ENCODE peak calls at places on chromosomes 4 and X, in nine cellular contexts. O, Q, Z, F, D, H, V, W and A are unnamed samples.
A peak's percentile ranks its signal among the peaks of the same experiment; 100 is the strongest.

GRCh38 chrX:39677987-39678840 is 419.5 kb downstream of the BCOR start:
- DNase-seq in Q (no peak), Z (no peak), V (no peak), H (no peak), O (no peak), D (no peak), W (no peak), F (no peak), A (peak; percentile 23)

GRCh38 chrX:68508799-68509198 is 9.9 kb downstream of the YIPF6 start:
- DNase-seq in Z (peak; percentile 45), O (no peak), D (no peak), V (no peak), Q (no peak), W (no peak), F (no peak), H (no peak), A (no peak)

GRCh38 chr4:153480704-153481103 is 14.5 kb downstream of the TMEM131L start:
- DNase-seq in W (no peak), D (no peak), H (no peak), V (no peak), Z (no peak), O (no peak), Q (no peak), F (no peak), A (no peak)

GRCh38 chr4:130110760-130111159 is 1014.8 kb downstream of the C4orf33 start:
- DNase-seq in F (no peak), O (no peak), Z (peak; percentile 52), Q (no peak), H (no peak), W (no peak), V (no peak), D (no peak), A (no peak)

GRCh38 chr4:79763486-79764075 is 309.4 kb downstream of the ANTXR2 start:
- DNase-seq in V (no peak), Z (peak; percentile 18), Q (no peak), F (no peak), W (no peak), D (no peak), O (no peak), H (no peak), A (no peak)

GRCh38 chr4:41655177-41655576 is 93.3 kb downstream of the PHOX2B start:
- DNase-seq in V (no peak), Z (no peak), W (no peak), O (no peak), F (peak; percentile 6), D (no peak), H (no peak), Q (no peak), A (no peak)

GRCh38 chrX:110259065-110259559 is 58.8 kb downstream of the AMMECR1 start:
- DNase-seq in V (no peak), O (no peak), H (no peak), F (no peak), Z (no peak), Q (no peak), W (no peak), D (no peak), A (no peak)

GRCh38 chr4:148238797-148239196 is 203.4 kb downstream of the NR3C2 start:
- DNase-seq in Q (no peak), V (no peak), H (no peak), Z (no peak), O (no peak), D (no peak), F (no peak), W (no peak), A (no peak)

GRCh38 chr4:177001271-177002175 is 208.8 kb upstream of the VEGFC start:
- DNase-seq in Q (no peak), Z (no peak), W (no peak), H (no peak), O (peak; percentile 22), F (peak; percentile 65), D (no peak), V (no peak), A (no peak)

GRCh38 chrX:115018040-115018647 is 728 bp upstream of the IL13RA2 start:
- DNase-seq in F (no peak), O (peak; percentile 11), W (no peak), H (no peak), V (no peak), Q (no peak), D (no peak), Z (peak; percentile 66), A (no peak)
- TF ChIP-seq CTCF in F (peak; percentile 41), O (peak; percentile 6), W (no peak), H (peak; percentile 36), V (peak; percentile 72), Q (no peak), D (peak; percentile 37), Z (peak; percentile 45), A (no peak)

DNA sequence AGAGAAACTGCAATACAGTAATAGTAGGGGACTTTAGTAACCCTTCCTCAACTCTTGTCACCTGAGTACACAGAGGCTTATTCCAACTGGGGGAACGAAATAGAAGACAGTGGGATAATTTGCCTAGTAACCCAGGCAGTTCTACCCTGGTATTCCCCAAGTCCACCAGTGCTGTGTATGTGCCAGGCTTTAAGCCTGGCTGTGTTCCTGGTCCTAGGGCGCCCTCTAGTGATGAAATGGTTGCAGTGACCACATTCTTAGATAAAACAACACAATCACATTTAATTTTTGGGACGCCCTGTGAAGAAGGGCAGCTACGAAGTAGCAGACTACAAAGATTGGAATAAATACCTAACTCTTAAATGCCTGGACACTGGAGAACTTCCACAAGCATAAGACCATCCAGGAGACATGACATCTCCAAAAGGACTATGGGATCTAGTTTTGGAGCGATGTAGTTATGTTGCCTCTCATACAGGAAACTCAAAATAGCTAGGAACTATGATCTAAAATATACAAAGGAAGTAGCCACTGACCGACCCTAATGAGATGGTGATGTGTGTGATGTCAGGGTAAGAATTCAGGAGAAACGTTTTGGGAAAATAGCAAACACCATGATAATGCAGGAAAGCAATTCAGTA is 288.5 kb upstream of the ZCCHC13 start:
- DNase-seq in V (peak; percentile 25), H (peak; percentile 34), W (peak; percentile 48), F (peak; percentile 77), O (peak; percentile 75), Q (peak; percentile 41), Z (peak; percentile 70), D (no peak), A (peak; percentile 14)
- H3K27ac ChIP-seq in V (no peak overlapping the region), H (no peak overlapping the region), W (no peak overlapping the region), F (no peak overlapping the region), O (no peak overlapping the region), Q (no peak overlapping the region), Z (no peak overlapping the region), D (no peak overlapping the region), A (no peak overlapping the region)

DNA sequence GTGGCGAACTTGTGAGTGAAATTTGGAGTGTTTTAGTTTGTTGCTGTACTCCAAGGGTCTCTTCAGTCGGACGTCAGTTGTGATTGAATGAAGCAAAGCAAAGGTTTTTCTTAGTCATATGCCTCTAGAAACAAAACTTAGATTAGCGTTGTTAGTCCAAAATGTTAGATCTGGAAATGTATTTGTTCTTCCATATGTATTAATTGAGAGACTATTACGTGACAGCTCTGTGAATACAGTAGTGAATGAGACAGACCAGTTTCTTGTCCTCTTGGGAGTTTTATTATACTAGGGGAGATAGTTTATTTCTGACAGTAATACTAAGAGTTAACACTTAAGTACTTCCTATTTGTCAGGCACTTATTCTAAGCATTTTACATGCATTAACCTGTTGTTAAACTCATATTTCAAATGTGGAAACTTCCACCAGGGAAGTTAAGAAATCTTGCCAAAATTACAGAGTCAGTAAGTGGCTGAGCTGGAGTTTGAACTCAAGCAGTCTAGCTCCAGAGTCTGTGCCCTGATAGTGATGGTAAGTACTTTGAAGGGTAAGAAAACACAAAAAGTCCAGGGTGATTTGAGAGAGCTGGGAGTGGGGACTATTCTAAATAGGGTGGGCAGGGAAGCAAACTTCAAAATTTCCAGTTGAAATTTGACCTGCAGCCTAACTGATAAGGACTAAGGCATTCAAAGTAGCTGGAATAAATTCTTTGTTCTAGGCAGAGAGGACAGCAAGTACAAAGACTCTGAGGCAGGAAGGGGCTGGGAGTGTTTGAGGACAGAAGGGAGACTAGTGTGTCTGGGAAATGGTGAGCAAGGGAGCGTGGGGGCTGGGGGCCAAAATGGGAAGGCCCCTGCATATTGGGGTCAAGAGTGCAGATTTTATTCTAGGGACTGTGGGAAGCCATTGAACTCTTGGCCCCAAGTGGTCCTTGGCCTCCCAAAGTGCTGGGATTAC is 17.0 kb downstream of the ADD1 start:
- DNase-seq in O (no peak), V (peak; percentile 10), D (no peak), F (peak; percentile 24), Z (peak; percentile 71), W (no peak), Q (peak; percentile 80), H (no peak), A (peak; percentile 67)
- H3K4me1 ChIP-seq in O (peaks cover 23% of the 10 kb centered on the region), V (peaks cover 15% of the 10 kb centered on the region), D (peaks cover 95% of the 10 kb centered on the region), F (peaks cover 33% of the 10 kb centered on the region), Z (peaks cover 45% of the 10 kb centered on the region), W (peaks cover 28% of the 10 kb centered on the region), Q (peaks cover 95% of the 10 kb centered on the region), H (peaks cover 92% of the 10 kb centered on the region), A (peaks cover 100% of the 10 kb centered on the region)

GRCh38 chr4:39446842-39447573 is 11.7 kb downstream of the RPL9 start:
- DNase-seq in F (peak; percentile 28), H (peak; percentile 55), Z (peak; percentile 91), W (peak; percentile 41), O (peak; percentile 60), Q (peak; percentile 62), V (peak; percentile 29), D (peak; percentile 92), A (peak; percentile 51)
- TF ChIP-seq CTCF in F (peak; percentile 10), H (no peak), Z (peak; percentile 33), W (no peak), O (peak; percentile 9), Q (no peak), V (no peak), D (no peak), A (peak; percentile 26)

DNA sequence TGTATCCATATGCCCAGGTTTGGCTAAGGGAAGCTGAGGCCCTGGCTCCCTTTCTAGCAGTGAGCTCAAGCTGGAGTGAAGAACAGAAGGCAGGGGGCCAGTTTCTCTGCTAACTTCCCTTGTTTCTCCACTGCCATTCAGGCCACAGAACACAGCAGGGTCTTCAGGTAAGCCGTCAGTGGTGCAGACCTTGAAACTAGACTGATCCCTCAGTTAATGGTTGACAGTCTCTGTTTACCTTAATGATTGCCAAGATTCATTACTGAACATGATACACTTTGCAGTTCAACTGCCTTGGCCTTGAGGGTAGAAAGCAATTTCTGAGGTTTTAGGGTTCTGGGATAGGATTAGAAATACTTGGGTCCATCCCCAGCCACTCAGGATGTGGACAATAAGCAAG is 8.9 kb upstream of the GJB1 start:
- DNase-seq in O (no peak), Z (no peak), W (no peak), V (no peak), Q (no peak), F (no peak), D (no peak), H (no peak), A (no peak)
- H3K27ac ChIP-seq in O (no peak overlapping the region), Z (no peak overlapping the region), W (no peak overlapping the region), V (no peak overlapping the region), Q (no peak overlapping the region), F (no peak overlapping the region), D (no peak overlapping the region), H (no peak overlapping the region), A (no peak overlapping the region)

GRCh38 chr4:26206981-26207380 is 113.8 kb upstream of the RBPJ start:
- DNase-seq in W (no peak), H (no peak), Z (no peak), O (peak; percentile 26), F (no peak), V (no peak), Q (no peak), D (no peak), A (no peak)
- H3K4me1 ChIP-seq in W (peaks cover 2% of the 10 kb centered on the region), H (no peaks in the 10 kb centered on the region), Z (peaks cover 14% of the 10 kb centered on the region), O (peaks cover 10% of the 10 kb centered on the region), F (peaks cover 6% of the 10 kb centered on the region), V (peaks cover 8% of the 10 kb centered on the region), Q (peaks cover 15% of the 10 kb centered on the region), D (no peaks in the 10 kb centered on the region), A (peaks cover 24% of the 10 kb centered on the region)

GRCh38 chr4:140049924-140050681 is 103.9 kb downstream of the MAML3 start:
- DNase-seq in W (no peak), O (peak; percentile 64), D (no peak), H (no peak), Z (peak; percentile 82), F (peak; percentile 48), V (no peak), Q (no peak), A (no peak)
- TF ChIP-seq CTCF in W (no peak), O (peak; percentile 21), D (no peak), H (peak; percentile 23), Z (peak; percentile 78), F (peak; percentile 24), V (no peak), Q (peak; percentile 8), A (peak; percentile 46)